ENCODE peak calls at places on chromosome 13, in nine cellular contexts. One of them, this sample, is unnamed.

GRCh38 chr13:95185851-95186250 is 115.4 kb downstream of the ABCC4 start:
- DNase-seq in T follicular helper cell: peak
- DNase-seq in H1: no peak
- DNase-seq in cardiac muscle cell: peak
- DNase-seq in brain microvascular endothelial cell: no peak
- DNase-seq in activated CD8-positive, alpha-beta memory T cell treated with anti-CD3 and anti-CD28 coated beads for 1 hour: no peak
- DNase-seq in upper lobe of left lung: peak
- DNase-seq in ovary: no peak
- DNase-seq in cardiac fibroblast: no peak
- DNase-seq in this sample: peak

GRCh38 chr13:79659161-79659560 is 178.2 kb downstream of the NDFIP2 start:
- DNase-seq in T follicular helper cell: no peak
- DNase-seq in H1: no peak
- DNase-seq in cardiac muscle cell: peak
- DNase-seq in brain microvascular endothelial cell: no peak
- DNase-seq in activated CD8-positive, alpha-beta memory T cell treated with anti-CD3 and anti-CD28 coated beads for 1 hour: no peak
- DNase-seq in upper lobe of left lung: no peak
- DNase-seq in ovary: no peak
- DNase-seq in cardiac fibroblast: peak
- DNase-seq in this sample: no peak

GRCh38 chr13:94330552-94331071 is 148.9 kb downstream of the DCT start:
- DNase-seq in T follicular helper cell: no peak
- DNase-seq in H1: no peak
- DNase-seq in cardiac muscle cell: no peak
- DNase-seq in brain microvascular endothelial cell: no peak
- DNase-seq in activated CD8-positive, alpha-beta memory T cell treated with anti-CD3 and anti-CD28 coated beads for 1 hour: no peak
- DNase-seq in upper lobe of left lung: no peak
- DNase-seq in ovary: no peak
- DNase-seq in cardiac fibroblast: no peak
- DNase-seq in this sample: no peak

GRCh38 chr13:34990399-34991224 is 48.5 kb downstream of the NBEA start:
- DNase-seq in T follicular helper cell: no peak
- DNase-seq in H1: no peak
- DNase-seq in cardiac muscle cell: no peak
- DNase-seq in brain microvascular endothelial cell: no peak
- DNase-seq in activated CD8-positive, alpha-beta memory T cell treated with anti-CD3 and anti-CD28 coated beads for 1 hour: no peak
- DNase-seq in upper lobe of left lung: no peak
- DNase-seq in ovary: no peak
- DNase-seq in cardiac fibroblast: no peak
- DNase-seq in this sample: no peak

GRCh38 chr13:103178986-103179695 is 112.9 kb upstream of the SLC10A2 start:
- DNase-seq in T follicular helper cell: no peak
- DNase-seq in H1: no peak
- DNase-seq in cardiac muscle cell: no peak
- DNase-seq in brain microvascular endothelial cell: no peak
- DNase-seq in activated CD8-positive, alpha-beta memory T cell treated with anti-CD3 and anti-CD28 coated beads for 1 hour: no peak
- DNase-seq in upper lobe of left lung: no peak
- DNase-seq in ovary: no peak
- DNase-seq in cardiac fibroblast: no peak
- DNase-seq in this sample: no peak

GRCh38 chr13:103287659-103288058 is 221.4 kb upstream of the SLC10A2 start:
- DNase-seq in T follicular helper cell: no peak
- DNase-seq in H1: no peak
- DNase-seq in cardiac muscle cell: peak
- DNase-seq in brain microvascular endothelial cell: no peak
- DNase-seq in activated CD8-positive, alpha-beta memory T cell treated with anti-CD3 and anti-CD28 coated beads for 1 hour: no peak
- DNase-seq in upper lobe of left lung: no peak
- DNase-seq in ovary: no peak
- DNase-seq in cardiac fibroblast: peak
- DNase-seq in this sample: no peak

GRCh38 chr13:84446972-84447700 is 564.9 kb upstream of the SLITRK1 start:
- DNase-seq in T follicular helper cell: no peak
- DNase-seq in H1: peak
- DNase-seq in cardiac muscle cell: peak
- DNase-seq in brain microvascular endothelial cell: peak
- DNase-seq in activated CD8-positive, alpha-beta memory T cell treated with anti-CD3 and anti-CD28 coated beads for 1 hour: no peak
- DNase-seq in upper lobe of left lung: no peak
- DNase-seq in ovary: no peak
- DNase-seq in cardiac fibroblast: peak
- DNase-seq in this sample: no peak

GRCh38 chr13:80259159-80259558 is 81.8 kb downstream of the SPRY2 start:
- DNase-seq in T follicular helper cell: no peak
- DNase-seq in H1: no peak
- DNase-seq in cardiac muscle cell: no peak
- DNase-seq in brain microvascular endothelial cell: no peak
- DNase-seq in activated CD8-positive, alpha-beta memory T cell treated with anti-CD3 and anti-CD28 coated beads for 1 hour: no peak
- DNase-seq in upper lobe of left lung: no peak
- DNase-seq in ovary: no peak
- DNase-seq in cardiac fibroblast: no peak
- DNase-seq in this sample: no peak

GRCh38 chr13:113358653-113359052 is 5.3 kb downstream of the GRTP1 start:
- DNase-seq in T follicular helper cell: no peak
- DNase-seq in H1: no peak
- DNase-seq in cardiac muscle cell: no peak
- DNase-seq in brain microvascular endothelial cell: no peak
- DNase-seq in activated CD8-positive, alpha-beta memory T cell treated with anti-CD3 and anti-CD28 coated beads for 1 hour: no peak
- DNase-seq in upper lobe of left lung: no peak
- DNase-seq in ovary: no peak
- DNase-seq in cardiac fibroblast: no peak
- DNase-seq in this sample: no peak

GRCh38 chr13:36420437-36420891 is 11.8 kb upstream of the CCNA1 start:
- DNase-seq in T follicular helper cell: peak
- DNase-seq in H1: peak
- DNase-seq in cardiac muscle cell: peak
- DNase-seq in brain microvascular endothelial cell: peak
- DNase-seq in activated CD8-positive, alpha-beta memory T cell treated with anti-CD3 and anti-CD28 coated beads for 1 hour: peak
- DNase-seq in upper lobe of left lung: peak
- DNase-seq in ovary: peak
- DNase-seq in cardiac fibroblast: peak
- DNase-seq in this sample: peak

GRCh38 chr13:79405831-79406596 is at the start of gene RBM26:
- DNase-seq in T follicular helper cell: peak
- DNase-seq in H1: peak
- DNase-seq in cardiac muscle cell: peak
- DNase-seq in brain microvascular endothelial cell: peak
- DNase-seq in activated CD8-positive, alpha-beta memory T cell treated with anti-CD3 and anti-CD28 coated beads for 1 hour: peak
- DNase-seq in upper lobe of left lung: peak
- DNase-seq in ovary: peak
- DNase-seq in cardiac fibroblast: peak
- DNase-seq in this sample: peak

GRCh38 chr13:49246850-49247721 is 639 bp upstream of the CDADC1 start:
- DNase-seq in T follicular helper cell: no peak
- DNase-seq in H1: no peak
- DNase-seq in cardiac muscle cell: no peak
- DNase-seq in brain microvascular endothelial cell: no peak
- DNase-seq in activated CD8-positive, alpha-beta memory T cell treated with anti-CD3 and anti-CD28 coated beads for 1 hour: no peak
- DNase-seq in upper lobe of left lung: peak
- DNase-seq in ovary: no peak
- DNase-seq in cardiac fibroblast: no peak
- DNase-seq in this sample: no peak

GRCh38 chr13:26022538-26023292 is 29.1 kb downstream of the SHISA2 start:
- DNase-seq in T follicular helper cell: no peak
- DNase-seq in H1: peak
- DNase-seq in cardiac muscle cell: peak
- DNase-seq in brain microvascular endothelial cell: peak
- DNase-seq in activated CD8-positive, alpha-beta memory T cell treated with anti-CD3 and anti-CD28 coated beads for 1 hour: no peak
- DNase-seq in upper lobe of left lung: peak
- DNase-seq in ovary: no peak
- DNase-seq in cardiac fibroblast: peak
- DNase-seq in this sample: no peak

GRCh38 chr13:49026851-49027250 is 51.1 kb downstream of the FNDC3A start:
- DNase-seq in T follicular helper cell: no peak
- DNase-seq in H1: no peak
- DNase-seq in cardiac muscle cell: no peak
- DNase-seq in brain microvascular endothelial cell: no peak
- DNase-seq in activated CD8-positive, alpha-beta memory T cell treated with anti-CD3 and anti-CD28 coated beads for 1 hour: no peak
- DNase-seq in upper lobe of left lung: no peak
- DNase-seq in ovary: no peak
- DNase-seq in cardiac fibroblast: peak
- DNase-seq in this sample: no peak

GRCh38 chr13:105428816-105429215 is 1106.6 kb downstream of the EFNB2 start:
- DNase-seq in T follicular helper cell: no peak
- DNase-seq in H1: no peak
- DNase-seq in cardiac muscle cell: peak
- DNase-seq in brain microvascular endothelial cell: no peak
- DNase-seq in activated CD8-positive, alpha-beta memory T cell treated with anti-CD3 and anti-CD28 coated beads for 1 hour: no peak
- DNase-seq in upper lobe of left lung: no peak
- DNase-seq in ovary: no peak
- DNase-seq in cardiac fibroblast: peak
- DNase-seq in this sample: no peak

GRCh38 chr13:30158774-30159445 is 148.4 kb downstream of the KATNAL1 start:
- DNase-seq in T follicular helper cell: no peak
- DNase-seq in H1: no peak
- DNase-seq in cardiac muscle cell: peak
- DNase-seq in brain microvascular endothelial cell: peak
- DNase-seq in activated CD8-positive, alpha-beta memory T cell treated with anti-CD3 and anti-CD28 coated beads for 1 hour: no peak
- DNase-seq in upper lobe of left lung: no peak
- DNase-seq in ovary: peak
- DNase-seq in cardiac fibroblast: peak
- DNase-seq in this sample: no peak

GRCh38 chr13:78659450-78660110 is 625 bp upstream of the OBI1 start:
- DNase-seq in T follicular helper cell: no peak
- DNase-seq in H1: no peak
- DNase-seq in cardiac muscle cell: no peak
- DNase-seq in brain microvascular endothelial cell: no peak
- DNase-seq in activated CD8-positive, alpha-beta memory T cell treated with anti-CD3 and anti-CD28 coated beads for 1 hour: no peak
- DNase-seq in upper lobe of left lung: no peak
- DNase-seq in ovary: no peak
- DNase-seq in cardiac fibroblast: peak
- DNase-seq in this sample: no peak

GRCh38 chr13:78160793-78161192 is 242.2 kb upstream of the EDNRB start:
- DNase-seq in T follicular helper cell: no peak
- DNase-seq in H1: no peak
- DNase-seq in cardiac muscle cell: peak
- DNase-seq in brain microvascular endothelial cell: no peak
- DNase-seq in activated CD8-positive, alpha-beta memory T cell treated with anti-CD3 and anti-CD28 coated beads for 1 hour: no peak
- DNase-seq in upper lobe of left lung: no peak
- DNase-seq in ovary: no peak
- DNase-seq in cardiac fibroblast: peak
- DNase-seq in this sample: no peak

GRCh38 chr13:28022848-28023518 is 34.5 kb upstream of the URAD start:
- DNase-seq in T follicular helper cell: no peak
- DNase-seq in H1: peak
- DNase-seq in cardiac muscle cell: peak
- DNase-seq in brain microvascular endothelial cell: no peak
- DNase-seq in activated CD8-positive, alpha-beta memory T cell treated with anti-CD3 and anti-CD28 coated beads for 1 hour: no peak
- DNase-seq in upper lobe of left lung: no peak
- DNase-seq in ovary: no peak
- DNase-seq in cardiac fibroblast: peak
- DNase-seq in this sample: no peak

GRCh38 chr13:113443991-113444390 is 9.3 kb downstream of the ADPRHL1 start:
- DNase-seq in T follicular helper cell: no peak
- DNase-seq in H1: no peak
- DNase-seq in cardiac muscle cell: no peak
- DNase-seq in brain microvascular endothelial cell: no peak
- DNase-seq in activated CD8-positive, alpha-beta memory T cell treated with anti-CD3 and anti-CD28 coated beads for 1 hour: no peak
- DNase-seq in upper lobe of left lung: no peak
- DNase-seq in ovary: no peak
- DNase-seq in cardiac fibroblast: no peak
- DNase-seq in this sample: no peak

GRCh38 chr13:72643339-72643989 is 84.0 kb downstream of the MZT1 start:
- DNase-seq in T follicular helper cell: peak
- DNase-seq in H1: peak
- DNase-seq in cardiac muscle cell: peak
- DNase-seq in brain microvascular endothelial cell: peak
- DNase-seq in activated CD8-positive, alpha-beta memory T cell treated with anti-CD3 and anti-CD28 coated beads for 1 hour: no peak
- DNase-seq in upper lobe of left lung: peak
- DNase-seq in ovary: peak
- DNase-seq in cardiac fibroblast: peak
- DNase-seq in this sample: no peak

GRCh38 chr13:24282256-24282655 is 27.1 kb upstream of the C1QTNF9 start:
- DNase-seq in T follicular helper cell: no peak
- DNase-seq in H1: no peak
- DNase-seq in cardiac muscle cell: no peak
- DNase-seq in brain microvascular endothelial cell: no peak
- DNase-seq in activated CD8-positive, alpha-beta memory T cell treated with anti-CD3 and anti-CD28 coated beads for 1 hour: no peak
- DNase-seq in upper lobe of left lung: no peak
- DNase-seq in ovary: no peak
- DNase-seq in cardiac fibroblast: no peak
- DNase-seq in this sample: no peak

GRCh38 chr13:111936267-111936925 is 130.6 kb upstream of the SOX1 start:
- DNase-seq in T follicular helper cell: no peak
- DNase-seq in H1: peak
- DNase-seq in cardiac muscle cell: no peak
- DNase-seq in brain microvascular endothelial cell: no peak
- DNase-seq in activated CD8-positive, alpha-beta memory T cell treated with anti-CD3 and anti-CD28 coated beads for 1 hour: no peak
- DNase-seq in upper lobe of left lung: peak
- DNase-seq in ovary: peak
- DNase-seq in cardiac fibroblast: no peak
- DNase-seq in this sample: no peak

GRCh38 chr13:109616021-109616420 is 170.4 kb downstream of the IRS2 start:
- DNase-seq in T follicular helper cell: no peak
- DNase-seq in H1: no peak
- DNase-seq in cardiac muscle cell: no peak
- DNase-seq in brain microvascular endothelial cell: no peak
- DNase-seq in activated CD8-positive, alpha-beta memory T cell treated with anti-CD3 and anti-CD28 coated beads for 1 hour: no peak
- DNase-seq in upper lobe of left lung: no peak
- DNase-seq in ovary: no peak
- DNase-seq in cardiac fibroblast: no peak
- DNase-seq in this sample: no peak

This sample was measured in nucleus accumbens.